ENCODE peak calls at places on chromosomes 12 and 14, in six cellular contexts. C, S, O, X, N and K are unnamed samples.

GRCh38 chr14:51602176-51602759 is 49.4 kb upstream of the FRMD6 start:
- DNase-seq in C (no peak), N (no peak), O (no peak), S (no peak), X (peak), K (no peak)

GRCh38 chr12:4269279-4269991 is 4.1 kb upstream of the CCND2 start:
- DNase-seq in C (peak), N (peak), O (peak), X (peak), S (no peak), K (no peak)

GRCh38 chr12:114700392-114701103 is 16.6 kb upstream of the TBX3 start:
- DNase-seq in X (no peak), N (no peak), C (peak), S (no peak), O (no peak), K (no peak)

GRCh38 chr12:100364334-100364733 is 7.5 kb downstream of the SLC17A8 start:
- DNase-seq in S (no peak), O (no peak), C (no peak), X (no peak), N (no peak), K (no peak)

GRCh38 chr12:19304149-19304780 is 135.0 kb upstream of the AEBP2 start:
- DNase-seq in O (no peak), X (no peak), S (no peak), N (no peak), C (no peak), K (no peak)

GRCh38 chr12:29867823-29868222 is 84.1 kb upstream of the TMTC1 start:
- DNase-seq in S (no peak), X (no peak), N (no peak), O (no peak), C (no peak), K (no peak)

GRCh38 chr14:49250109-49250508 is 336.1 kb downstream of the RPS29 start:
- DNase-seq in N (no peak), X (peak), O (no peak), S (peak), C (no peak), K (no peak)

GRCh38 chr14:73238262-73238852 is 1.1 kb downstream of the PAPLN start:
- DNase-seq in X (peak), S (peak), N (peak), C (no peak), O (peak), K (no peak)

GRCh38 chr12:53860426-53861223 is 78.0 kb upstream of the HOXC13 start:
- DNase-seq in O (no peak), N (no peak), C (no peak), S (no peak), X (no peak), K (no peak)

GRCh38 chr14:22882529-22883190 is 362 bp upstream of the REM2 start:
- DNase-seq in C (peak), S (peak), O (peak), X (peak), N (no peak), K (no peak)

GRCh38 chr12:561908-562593 is 101.2 kb downstream of the NINJ2 start:
- DNase-seq in N (peak), S (no peak), C (no peak), O (no peak), X (no peak), K (no peak)

GRCh38 chr12:77888611-77889010 is 57.9 kb downstream of the NAV3 start:
- DNase-seq in O (no peak), C (no peak), S (peak), X (peak), N (no peak), K (no peak)

GRCh38 chr12:2167231-2167630 is 114.4 kb downstream of the CACNA1C start:
- DNase-seq in X (no peak), S (no peak), C (no peak), N (no peak), O (no peak), K (no peak)

GRCh38 chr12:75560167-75560566 is 48.8 kb upstream of the KRR1 start:
- DNase-seq in X (peak), N (no peak), C (no peak), S (peak), O (peak), K (no peak)

DNA sequence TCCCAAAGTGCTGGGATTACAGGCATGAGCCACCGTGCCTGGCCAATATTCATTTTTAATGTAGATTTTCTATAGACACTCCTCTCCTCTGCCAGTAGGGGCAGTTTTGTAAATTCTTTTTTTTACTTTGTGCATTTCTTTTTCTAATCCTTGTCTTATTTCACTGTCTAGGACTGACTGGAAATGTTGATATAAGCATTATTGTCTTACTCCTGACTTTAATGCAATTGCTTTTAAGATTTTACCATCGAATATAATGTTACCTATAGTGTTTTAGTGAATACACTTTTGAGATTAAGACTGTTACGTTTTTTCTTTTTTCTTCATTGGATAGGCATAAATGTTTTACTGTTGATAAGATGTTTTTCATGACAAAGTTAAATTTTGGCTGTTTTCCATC is 35.4 kb upstream of the EMP1 start:
- DNase-seq in O (no peak), C (no peak), N (no peak), X (no peak), S (no peak), K (no peak)
- TF ChIP-seq CTCF in O (no peak), C (peak), N (no peak), X (peak), S (peak), K (peak)

DNA sequence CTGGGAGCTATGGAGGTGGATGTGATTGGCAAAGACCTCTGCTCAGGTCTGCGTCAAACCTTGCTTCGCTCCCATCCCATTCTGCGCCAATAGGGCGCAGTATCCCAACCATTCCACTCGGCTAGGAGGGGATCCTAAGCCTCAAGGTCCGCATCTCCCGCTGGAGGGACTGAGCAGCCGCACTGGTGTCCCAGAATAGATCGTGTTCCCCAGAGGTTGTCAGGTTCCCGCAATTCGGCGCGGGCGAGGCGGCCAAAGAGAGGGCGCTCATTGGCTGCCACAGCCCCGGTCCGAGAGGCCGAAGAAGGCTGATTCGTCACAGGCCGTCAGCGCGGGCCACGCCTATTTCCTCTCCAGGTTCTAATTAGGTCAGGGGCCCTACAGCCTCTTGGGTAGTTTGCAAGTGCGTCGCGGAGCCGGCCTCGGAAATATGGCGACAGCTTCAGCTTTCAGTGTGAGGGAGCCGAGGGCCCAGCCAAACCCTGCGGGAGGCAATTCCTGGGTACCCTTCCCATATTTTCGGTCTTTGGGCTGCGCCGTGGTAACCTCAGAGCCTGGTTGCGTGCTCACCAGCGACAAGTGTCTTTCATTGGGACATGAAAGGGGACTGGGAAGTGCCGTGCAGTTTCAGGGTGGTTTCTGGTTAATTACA is 5.0 kb downstream of the OR10AD1 start:
- DNase-seq in O (peak), X (peak), C (peak), N (peak), S (peak), K (no peak)
- TF ChIP-seq CTCF in O (no peak), X (peak), C (no peak), N (no peak), S (peak), K (peak)

GRCh38 chr14:46048127-46048526 is 603.5 kb downstream of the RPL10L start:
- DNase-seq in X (peak), N (no peak), O (peak), C (peak), S (no peak), K (no peak)
- TF ChIP-seq CTCF in X (peak), N (no peak), O (no peak), C (no peak), S (peak), K (no peak)

DNA sequence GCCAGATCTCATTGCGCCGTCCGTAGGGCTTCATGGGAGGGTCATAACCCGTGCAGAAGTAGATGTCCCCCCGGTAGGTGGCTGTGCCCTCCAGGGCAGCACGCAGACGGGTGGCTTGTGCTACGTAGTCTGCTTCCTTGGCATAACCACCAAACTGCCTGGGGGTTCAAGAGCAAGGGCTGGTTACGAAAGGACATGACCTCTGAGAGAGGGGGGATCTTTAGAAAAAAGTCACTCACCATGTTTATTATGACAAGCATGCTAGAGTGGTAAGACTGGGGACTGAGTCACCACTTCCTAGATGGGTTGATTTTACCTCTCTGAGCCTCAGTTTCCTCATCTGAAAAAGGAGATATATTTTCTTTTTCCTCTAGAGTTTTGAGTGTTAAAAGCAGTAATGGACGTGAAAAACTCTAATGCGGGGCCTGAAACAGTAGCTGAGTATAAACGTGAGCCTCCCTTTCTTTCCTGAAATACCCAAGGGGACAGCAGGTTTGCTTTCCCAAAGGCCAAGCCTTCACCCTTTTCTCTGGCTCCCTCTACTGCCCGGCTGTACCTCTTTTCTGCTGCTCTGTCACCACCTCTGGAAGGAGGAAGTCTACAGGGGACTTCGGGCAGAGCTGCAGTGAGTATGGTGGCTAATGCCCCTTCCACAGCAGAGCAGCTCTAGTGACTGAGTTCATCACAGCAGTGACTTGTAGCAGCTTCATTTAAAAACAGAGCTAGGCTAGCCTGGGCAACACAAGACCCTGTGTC is 23.5 kb upstream of the GPRC5D start:
- DNase-seq in N (peak), S (no peak), X (peak), C (peak), O (peak), K (no peak)
- TF ChIP-seq CTCF in N (peak), S (peak), X (peak), C (peak), O (no peak), K (peak)

DNA sequence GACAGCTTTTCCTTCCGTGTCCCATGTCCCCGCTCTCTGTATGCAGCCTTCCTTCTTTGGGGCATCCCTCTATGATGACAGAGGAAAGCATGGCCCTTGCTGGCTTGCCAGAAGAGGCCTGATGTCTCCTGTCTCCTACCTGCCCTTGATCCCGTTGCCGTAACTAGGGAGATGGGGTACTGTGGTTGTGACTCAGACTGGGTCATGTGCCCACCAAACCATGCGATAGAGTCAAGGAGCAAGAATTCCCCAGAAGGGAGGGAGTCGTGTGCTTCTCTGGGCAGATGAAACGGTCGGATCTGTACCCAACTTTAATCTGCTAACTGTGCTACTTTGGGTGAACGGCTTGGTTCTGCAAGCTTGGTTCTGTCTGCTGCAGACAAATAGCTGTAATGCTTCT is 99.1 kb upstream of the DYNC1H1 start:
- DNase-seq in O (no peak), X (no peak), C (no peak), N (no peak), S (peak), K (no peak)
- TF ChIP-seq CTCF in O (no peak), X (no peak), C (no peak), N (no peak), S (no peak), K (no peak)

GRCh38 chr12:56257491-56258067 is 605 bp downstream of the ANKRD52 start:
- DNase-seq in O (peak), C (peak), S (no peak), X (peak), N (no peak), K (no peak)
- TF ChIP-seq CTCF in O (no peak), C (no peak), S (peak), X (no peak), N (no peak), K (no peak)